ENCODE peak calls at places on chromosomes 7 and 10, in eight cellular contexts. One of them, this sample, is unnamed.

GRCh38 chr10:51708609-51709008 is 9.2 kb upstream of the CSTF2T start:
- DNase-seq in glomerular endothelial cell: no peak
- DNase-seq in upper lobe of right lung: no peak
- DNase-seq in NCI-H146: no peak
- DNase-seq in RKO: no peak
- DNase-seq in tibial artery: no peak
- DNase-seq in NCI-H1436: no peak
- DNase-seq in lower lobe of right lung: no peak
- DNase-seq in this sample: no peak

GRCh38 chr7:24123061-24123460 is 160.9 kb upstream of the NPY start:
- DNase-seq in glomerular endothelial cell: no peak
- DNase-seq in NCI-H1436: no peak
- DNase-seq in RKO: no peak
- DNase-seq in NCI-H146: no peak
- DNase-seq in tibial artery: no peak
- DNase-seq in lower lobe of right lung: no peak
- DNase-seq in upper lobe of right lung: no peak
- DNase-seq in this sample: no peak

GRCh38 chr7:138755831-138756590 is 41.8 kb upstream of the TMEM213 start:
- DNase-seq in tibial artery: peak
- DNase-seq in NCI-H1436: no peak
- DNase-seq in upper lobe of right lung: no peak
- DNase-seq in RKO: no peak
- DNase-seq in lower lobe of right lung: no peak
- DNase-seq in glomerular endothelial cell: no peak
- DNase-seq in NCI-H146: no peak
- DNase-seq in this sample: no peak

GRCh38 chr7:79820387-79820786 is 314.2 kb upstream of the GNAI1 start:
- DNase-seq in tibial artery: no peak
- DNase-seq in NCI-H1436: no peak
- DNase-seq in RKO: no peak
- DNase-seq in upper lobe of right lung: no peak
- DNase-seq in glomerular endothelial cell: no peak
- DNase-seq in NCI-H146: peak
- DNase-seq in lower lobe of right lung: peak
- DNase-seq in this sample: peak

GRCh38 chr10:51141015-51141414 is 66.7 kb downstream of the PRKG1 start:
- DNase-seq in NCI-H146: no peak
- DNase-seq in lower lobe of right lung: no peak
- DNase-seq in glomerular endothelial cell: no peak
- DNase-seq in upper lobe of right lung: no peak
- DNase-seq in NCI-H1436: no peak
- DNase-seq in tibial artery: no peak
- DNase-seq in RKO: no peak
- DNase-seq in this sample: no peak

GRCh38 chr7:961546-962400 is 7.3 kb upstream of the ADAP1 start:
- DNase-seq in RKO: no peak
- DNase-seq in NCI-H1436: no peak
- DNase-seq in NCI-H146: no peak
- DNase-seq in lower lobe of right lung: peak
- DNase-seq in tibial artery: peak
- DNase-seq in upper lobe of right lung: peak
- DNase-seq in glomerular endothelial cell: no peak
- DNase-seq in this sample: no peak

GRCh38 chr7:100866721-100867039 is 507 bp upstream of the TRIP6 start:
- DNase-seq in lower lobe of right lung: no peak
- DNase-seq in upper lobe of right lung: no peak
- DNase-seq in NCI-H146: no peak
- DNase-seq in tibial artery: no peak
- DNase-seq in NCI-H1436: no peak
- DNase-seq in RKO: no peak
- DNase-seq in glomerular endothelial cell: no peak
- DNase-seq in this sample: no peak

GRCh38 chr7:133934262-133934973 is 192.7 kb upstream of the LRGUK start:
- DNase-seq in glomerular endothelial cell: no peak
- DNase-seq in NCI-H146: peak
- DNase-seq in upper lobe of right lung: no peak
- DNase-seq in tibial artery: no peak
- DNase-seq in lower lobe of right lung: no peak
- DNase-seq in RKO: no peak
- DNase-seq in NCI-H1436: no peak
- DNase-seq in this sample: no peak

GRCh38 chr7:94276797-94277196 is 117.9 kb upstream of the COL1A2 start:
- DNase-seq in RKO: peak
- DNase-seq in tibial artery: no peak
- DNase-seq in upper lobe of right lung: no peak
- DNase-seq in lower lobe of right lung: no peak
- DNase-seq in NCI-H146: no peak
- DNase-seq in NCI-H1436: no peak
- DNase-seq in glomerular endothelial cell: no peak
- DNase-seq in this sample: peak

GRCh38 chr10:35451103-35452016 is 115.1 kb downstream of the CCNY start:
- DNase-seq in NCI-H146: no peak
- DNase-seq in lower lobe of right lung: no peak
- DNase-seq in upper lobe of right lung: no peak
- DNase-seq in NCI-H1436: no peak
- DNase-seq in RKO: no peak
- DNase-seq in glomerular endothelial cell: no peak
- DNase-seq in tibial artery: no peak
- DNase-seq in this sample: no peak

GRCh38 chr7:97024209-97025129 is at the start of gene DLX5:
- DNase-seq in RKO: no peak
- DNase-seq in tibial artery: no peak
- DNase-seq in lower lobe of right lung: no peak
- DNase-seq in glomerular endothelial cell: no peak
- DNase-seq in NCI-H146: peak
- DNase-seq in NCI-H1436: peak
- DNase-seq in upper lobe of right lung: no peak
- DNase-seq in this sample: peak

GRCh38 chr7:39746162-39746782 is 122.9 kb downstream of the RALA start:
- DNase-seq in lower lobe of right lung: peak
- DNase-seq in RKO: peak
- DNase-seq in glomerular endothelial cell: no peak
- DNase-seq in tibial artery: peak
- DNase-seq in NCI-H1436: peak
- DNase-seq in NCI-H146: peak
- DNase-seq in upper lobe of right lung: peak
- DNase-seq in this sample: peak

GRCh38 chr7:134941185-134941900 is 45.0 kb upstream of the AGBL3 start:
- DNase-seq in NCI-H1436: no peak
- DNase-seq in RKO: peak
- DNase-seq in lower lobe of right lung: no peak
- DNase-seq in NCI-H146: no peak
- DNase-seq in upper lobe of right lung: no peak
- DNase-seq in tibial artery: no peak
- DNase-seq in glomerular endothelial cell: peak
- DNase-seq in this sample: peak

GRCh38 chr7:107940146-107940489 is 49.1 kb downstream of the DLD start:
- DNase-seq in lower lobe of right lung: no peak
- DNase-seq in RKO: no peak
- DNase-seq in glomerular endothelial cell: no peak
- DNase-seq in upper lobe of right lung: no peak
- DNase-seq in NCI-H1436: no peak
- DNase-seq in NCI-H146: no peak
- DNase-seq in tibial artery: no peak
- DNase-seq in this sample: no peak

This sample was measured in Caco-2.